ENCODE peak calls at places on chromosomes 6 and 20, in seven cellular contexts. X, S, T, Z, U, E and F are unnamed samples. For H3K4me1, the result is how much of the 10 kb centered on the place peaks cover.

GRCh38 chr6:33959661-33960344 is 156.0 kb upstream of the MLN start:
- DNase-seq in X (no peak), S (no peak), T (no peak), Z (no peak), U (no peak), E (no peak), F (no peak)

GRCh38 chr20:856361-856775 is 22.9 kb downstream of the FAM110A start:
- DNase-seq in X (peak), S (peak), T (peak), Z (peak), U (no peak), E (no peak), F (no peak)

GRCh38 chr20:47546184-47547033 is 44.7 kb downstream of the NCOA3 start:
- DNase-seq in X (peak), S (no peak), T (no peak), Z (peak), U (no peak), E (no peak), F (no peak)

GRCh38 chr6:149443411-149444181 is 41.2 kb downstream of the ZC3H12D start:
- DNase-seq in X (no peak), S (no peak), T (no peak), Z (peak), U (no peak), E (no peak), F (peak)

GRCh38 chr6:136920858-136921520 is 1.1 kb upstream of the SLC35D3 start:
- DNase-seq in X (no peak), S (no peak), T (no peak), Z (no peak), U (peak), E (peak), F (no peak)

GRCh38 chr6:14743465-14744211 is 502.2 kb upstream of the JARID2 start:
- DNase-seq in X (peak), S (peak), T (peak), Z (peak), U (no peak), E (peak), F (no peak)

GRCh38 chr20:46051556-46052323 is 22.7 kb downstream of the SLC12A5 start:
- DNase-seq in X (no peak), S (no peak), T (no peak), Z (no peak), U (no peak), E (peak), F (no peak)

GRCh38 chr6:169619650-169620049 is 82.2 kb downstream of the WDR27 start:
- DNase-seq in X (peak), S (no peak), T (no peak), Z (peak), U (no peak), E (no peak), F (no peak)

GRCh38 chr6:107555449-107555848 is 65.5 kb downstream of the SOBP start:
- DNase-seq in X (no peak), S (no peak), T (no peak), Z (no peak), U (no peak), E (peak), F (no peak)

GRCh38 chr6:25670208-25670607 is 18.2 kb downstream of the SCGN start:
- DNase-seq in X (no peak), S (no peak), T (no peak), Z (no peak), U (no peak), E (no peak), F (no peak)

GRCh38 chr6:422423-423061 is 31.0 kb downstream of the IRF4 start:
- DNase-seq in X (peak), S (no peak), T (peak), Z (peak), U (no peak), E (no peak), F (no peak)

DNA sequence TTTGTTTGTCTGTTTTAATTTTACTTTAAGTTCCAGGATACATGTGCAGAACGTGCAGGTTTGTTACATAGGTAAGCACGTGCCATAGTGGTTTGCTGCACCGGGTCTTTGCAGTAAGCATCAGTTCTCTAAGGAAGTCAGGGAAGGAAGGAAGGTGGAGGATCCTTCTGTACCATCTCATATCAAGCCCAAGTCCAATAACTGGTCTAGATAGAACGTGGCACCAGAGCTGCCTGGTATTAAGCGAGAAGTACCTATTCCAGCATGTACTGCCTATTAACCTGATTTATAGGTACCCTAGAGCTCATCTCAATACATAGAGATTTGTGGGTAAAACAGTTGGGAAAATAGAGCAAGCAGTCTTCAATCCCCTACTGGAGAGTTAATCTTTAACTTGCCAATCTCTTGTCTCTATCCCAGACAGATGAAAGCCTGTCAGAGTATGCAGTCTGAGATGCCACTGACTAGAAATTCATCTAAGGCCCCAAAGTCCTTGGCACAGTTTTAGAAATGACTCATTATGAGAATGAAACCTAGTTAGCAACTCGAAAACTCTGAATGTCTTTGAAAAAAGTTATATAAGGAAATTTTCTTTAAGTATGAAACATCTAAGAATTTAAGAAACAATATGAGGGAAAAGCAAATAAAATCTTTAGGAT is 144.9 kb downstream of the TFAP2A start:
- DNase-seq in X (no peak), S (no peak), T (no peak), Z (peak), U (no peak), E (no peak), F (no peak)
- H3K4me1 ChIP-seq in X (under half), S (under half), T (under half), Z (under half), U (under half), E (under half), F (under half)

DNA sequence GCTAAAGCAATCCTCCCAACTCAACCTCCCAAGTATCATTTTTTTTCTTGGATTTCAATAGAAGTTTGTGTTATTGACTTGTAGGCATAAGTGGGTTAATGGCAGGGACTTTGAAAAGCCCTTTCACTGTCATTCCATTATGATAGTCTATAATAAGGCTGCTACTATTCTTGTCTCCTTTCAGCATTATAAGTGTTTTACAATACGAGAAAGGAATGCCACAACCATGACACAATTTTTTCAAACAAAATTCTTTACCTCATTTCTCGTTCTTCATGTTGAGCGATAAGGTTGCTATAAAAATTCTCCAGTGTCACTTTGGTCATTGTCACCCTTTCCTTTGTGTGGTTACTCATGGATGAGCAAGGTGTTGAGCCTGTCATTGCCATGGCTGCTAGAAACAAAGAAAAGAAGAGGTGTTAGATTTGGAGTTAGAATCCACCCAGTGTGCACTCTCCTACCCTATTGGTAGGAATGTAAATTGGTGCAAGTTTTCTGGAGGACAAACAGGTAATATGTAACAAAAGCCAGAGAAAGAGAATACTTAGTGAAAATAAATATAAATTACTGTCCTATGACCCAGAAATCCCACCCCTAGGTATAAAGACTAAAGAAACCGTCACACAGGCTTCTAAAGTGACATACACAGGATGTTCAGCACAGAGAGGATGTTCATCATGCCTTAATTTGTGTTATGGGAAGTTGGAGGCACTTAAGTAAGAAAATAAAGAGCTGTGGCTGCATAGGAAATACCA is 7.3 kb downstream of the STK38 start:
- DNase-seq in X (no peak), S (no peak), T (no peak), Z (no peak), U (no peak), E (no peak), F (no peak)
- H3K4me3 ChIP-seq in X (no peak), S (no peak), T (no peak), Z (no peak), U (no peak), E (no peak), F (no peak)

GRCh38 chr6:119728220-119728750 is 378.7 kb upstream of the MAN1A1 start:
- DNase-seq in X (no peak), S (no peak), T (no peak), Z (no peak), U (no peak), E (no peak), F (no peak)
- TF ChIP-seq CTCF in X (peak), S (no peak), T (no peak), Z (no peak), U (no peak), E (no peak), F (no peak)

DNA sequence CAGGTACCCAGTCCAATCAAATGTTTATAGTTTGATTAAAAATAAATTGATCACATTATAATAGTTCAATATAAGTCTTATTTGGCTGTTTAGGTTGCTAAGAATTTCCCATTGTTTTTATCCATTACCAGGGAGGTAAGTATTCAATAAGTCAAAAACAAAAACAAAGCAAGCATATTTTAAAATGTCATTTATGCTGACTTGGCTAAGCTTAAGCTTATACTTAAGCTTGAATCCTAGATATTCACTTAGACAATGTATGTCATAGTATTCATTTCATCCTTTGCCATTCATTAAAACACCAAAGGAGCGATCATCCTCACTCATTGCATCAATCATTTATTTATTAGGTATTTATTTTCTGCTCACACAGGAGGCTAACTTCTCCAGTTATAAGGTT is 144.9 kb downstream of the PRL start:
- DNase-seq in X (no peak), S (no peak), T (no peak), Z (no peak), U (no peak), E (no peak), F (no peak)
- H3K4me1 ChIP-seq in X (under half), S (under half), T (under half), Z (under half), U (under half), E (under half), F (under half)

GRCh38 chr6:132506461-132506860 is 6.5 kb downstream of the STX7 start:
- DNase-seq in X (no peak), S (no peak), T (no peak), Z (no peak), U (no peak), E (no peak), F (no peak)
- H3K4me3 ChIP-seq in X (no peak), S (no peak), T (no peak), Z (no peak), U (no peak), E (no peak), F (no peak)

DNA sequence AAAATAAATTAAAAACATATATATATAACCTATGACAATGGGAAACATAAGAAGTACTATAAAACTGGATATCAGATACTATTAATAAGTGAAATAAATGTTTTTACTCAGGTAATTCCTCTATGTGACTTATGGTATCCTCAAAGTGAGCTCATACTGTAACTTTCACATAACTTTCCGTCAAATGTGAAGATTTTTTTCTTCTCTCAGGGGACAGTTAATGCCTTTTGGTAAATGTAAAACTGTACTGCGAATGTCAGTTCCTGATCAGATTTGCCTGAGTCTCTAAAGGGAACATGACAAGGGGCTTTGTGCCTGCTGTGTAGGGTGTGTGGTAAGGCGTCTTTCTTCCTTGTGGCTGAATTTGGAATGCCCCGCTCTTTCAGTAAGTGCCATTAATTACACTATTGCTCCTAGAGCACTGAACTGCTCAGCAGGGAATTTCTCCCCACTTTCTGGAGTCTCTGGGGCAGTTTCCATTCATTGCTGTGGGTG is 271.8 kb downstream of the PRL start:
- DNase-seq in X (no peak), S (no peak), T (no peak), Z (no peak), U (no peak), E (peak), F (no peak)
- TF ChIP-seq CTCF in X (no peak), S (no peak), T (no peak), Z (no peak), U (no peak), E (no peak), F (no peak)

GRCh38 chr6:1481326-1481725 is 92.0 kb downstream of the FOXF2 start:
- DNase-seq in X (peak), S (no peak), T (no peak), Z (peak), U (no peak), E (no peak), F (no peak)
- H3K4me1 ChIP-seq in X (under half), S (under half), T (under half), Z (under half), U (under half), E (under half), F (under half)